ENCODE peak calls at places on chromosomes 4 and X, in six cellular contexts. F, M, N, R, I and T are unnamed samples.

GRCh38 chrX:133792198-133792953 is 193.0 kb downstream of the GPC3 start:
- DNase-seq in R (peak; percentile 36), M (peak; percentile 49), F (peak; percentile 65), I (peak; percentile 15), N (peak; percentile 70), T (peak; percentile 14)

GRCh38 chr4:7430965-7431695 is 3.6 kb downstream of the PSAPL1 start:
- DNase-seq in N (no peak), I (no peak), F (no peak), R (no peak), M (no peak), T (no peak)

GRCh38 chr4:59637596-59637995 is 1562.5 kb upstream of the ADGRL3 start:
- DNase-seq in N (no peak), M (no peak), F (no peak), I (no peak), R (no peak), T (no peak)

GRCh38 chrX:40086569-40087335 is 11.0 kb downstream of the BCOR start:
- DNase-seq in I (no peak), F (no peak), M (no peak), R (no peak), N (no peak), T (no peak)

GRCh38 chr4:83473966-83474365 is 10.9 kb downstream of the ABRAXAS1 start:
- DNase-seq in N (no peak), M (no peak), I (no peak), R (no peak), F (no peak), T (no peak)

GRCh38 chr4:70759627-70760026 is 37.9 kb downstream of the RUFY3 start:
- DNase-seq in F (no peak), M (no peak), R (no peak), N (no peak), I (no peak), T (no peak)

GRCh38 chr4:172480471-172480870 is 667.3 kb downstream of the GALNTL6 start:
- DNase-seq in N (no peak), M (no peak), R (no peak), I (no peak), F (no peak), T (no peak)

GRCh38 chrX:9682456-9682855 is 83.2 kb downstream of the GPR143 start:
- DNase-seq in F (no peak), N (no peak), I (no peak), R (no peak), M (no peak), T (no peak)

GRCh38 chr4:105520819-105521790 is 31.3 kb upstream of the ARHGEF38 start:
- DNase-seq in M (peak; percentile 35), N (peak; percentile 17), R (no peak), I (peak; percentile 15), F (peak; percentile 69), T (peak; percentile 22)

GRCh38 chr4:88807499-88807898 is 109.9 kb upstream of the NAP1L5 start:
- DNase-seq in I (no peak), F (no peak), N (no peak), R (no peak), M (no peak), T (no peak)

GRCh38 chr4:16659120-16659519 is 239.3 kb downstream of the LDB2 start:
- DNase-seq in M (no peak), N (no peak), R (no peak), F (peak; percentile 13), I (no peak), T (no peak)

GRCh38 chr4:26779224-26779623 is 81.4 kb upstream of the STIM2 start:
- DNase-seq in M (no peak), I (no peak), N (no peak), R (no peak), F (no peak), T (no peak)

GRCh38 chr4:10524196-10524833 is 67.1 kb upstream of the ZNF518B start:
- DNase-seq in N (no peak), R (no peak), I (no peak), M (no peak), F (no peak), T (no peak)

GRCh38 chr4:2172161-2172560 is 69.8 kb downstream of the HAUS3 start:
- DNase-seq in F (no peak), I (no peak), N (no peak), R (no peak), M (no peak), T (no peak)

GRCh38 chr4:82899339-82899738 is 1.2 kb upstream of the THAP9 start:
- DNase-seq in N (no peak), F (no peak), R (no peak), I (no peak), M (no peak), T (no peak)

GRCh38 chr4:88697588-88698329 is at the start of gene NAP1L5:
- DNase-seq in N (peak; percentile 43), I (peak; percentile 7), M (no peak), F (peak; percentile 76), R (no peak), T (peak; percentile 32)

GRCh38 chr4:168628251-168628650 is 131.4 kb downstream of the PALLD start:
- DNase-seq in N (no peak), R (no peak), I (no peak), F (no peak), M (no peak), T (no peak)

GRCh38 chrX:7159132-7159861 is 11.3 kb upstream of the PUDP start:
- DNase-seq in F (no peak), N (no peak), M (no peak), I (no peak), R (no peak), T (no peak)

GRCh38 chr4:90542216-90542615 is 415.0 kb downstream of the CCSER1 start:
- DNase-seq in M (no peak), F (no peak), I (no peak), N (no peak), R (no peak), T (no peak)

GRCh38 chr4:81757706-81758105 is 286.0 kb upstream of the RASGEF1B start:
- DNase-seq in N (no peak), M (no peak), F (no peak), I (no peak), R (no peak), T (no peak)

GRCh38 chr4:33831667-33832066 is 2412.6 kb downstream of the ARAP2 start:
- DNase-seq in M (no peak), R (no peak), I (no peak), N (no peak), F (no peak), T (no peak)

GRCh38 chr4:905485-906214 is 26.5 kb downstream of the GAK start:
- DNase-seq in N (no peak), I (no peak), F (no peak), M (no peak), R (no peak), T (no peak)

GRCh38 chrX:19190902-19191301 is 68.6 kb upstream of the ADGRG2 start:
- DNase-seq in F (no peak), M (no peak), I (no peak), N (no peak), R (no peak), T (no peak)

GRCh38 chr4:98642991-98643426 is 15.4 kb downstream of the TSPAN5 start:
- DNase-seq in M (peak; percentile 66), R (no peak), F (no peak), N (no peak), I (no peak), T (no peak)
- TF ChIP-seq TAF1 in M (no peak), R (no peak), F (no peak), N (no peak), I (no peak), T (no peak)

GRCh38 chr4:121960801-121961200 is 8.9 kb upstream of the TRPC3 start:
- DNase-seq in N (no peak), M (peak; percentile 30), F (no peak), R (no peak), I (no peak), T (no peak)
- TF ChIP-seq TAF1 in N (no peak), M (no peak), F (no peak), R (no peak), I (no peak), T (no peak)

DNA sequence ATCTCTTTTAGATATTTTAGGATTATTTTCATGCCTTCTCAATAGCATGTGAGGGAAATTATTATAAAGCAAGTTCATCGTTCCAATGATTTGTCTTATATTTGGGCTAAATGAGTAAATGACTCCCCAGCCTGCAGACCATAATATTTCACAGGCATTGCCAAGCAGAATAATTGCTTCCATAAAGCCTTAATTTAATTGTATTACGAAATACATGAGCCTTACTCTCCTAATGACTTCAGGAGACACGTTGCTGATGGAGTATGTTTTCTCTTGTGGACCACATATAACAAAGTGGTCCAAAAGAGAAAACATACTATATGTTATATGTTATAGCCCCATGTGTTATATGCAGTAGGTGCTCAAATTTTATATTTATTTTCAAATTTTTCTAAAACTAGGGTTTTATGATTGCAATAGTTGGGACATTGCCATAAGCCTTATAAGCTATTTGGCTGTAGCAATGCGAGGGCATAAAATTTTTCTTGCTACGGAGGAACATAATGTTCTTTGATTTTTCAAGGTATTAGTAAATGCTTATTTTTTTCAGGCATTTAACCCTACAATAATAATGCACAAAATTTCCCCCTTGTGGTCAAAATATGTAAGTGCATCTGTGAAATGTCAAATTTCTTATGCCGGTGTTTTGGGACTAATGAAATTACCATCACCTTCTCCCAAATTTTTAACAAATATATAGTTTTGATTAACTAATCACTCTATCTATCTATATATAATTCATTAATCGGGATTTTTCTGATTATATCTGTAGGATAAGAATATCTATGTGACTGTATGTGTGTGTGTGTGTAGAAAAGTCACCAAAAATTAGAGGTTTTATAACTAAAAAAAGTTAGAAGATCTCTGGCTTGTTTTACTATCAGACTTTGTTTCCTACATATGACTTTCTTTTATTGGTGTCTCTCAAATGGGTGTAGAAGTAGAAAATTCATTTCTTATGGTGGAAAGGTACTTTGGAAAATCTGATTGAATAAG is 26.4 kb upstream of the TMPRSS11D start:
- DNase-seq in I (no peak), R (no peak), N (peak; percentile 14), F (no peak), M (peak; percentile 4), T (no peak)
- TF ChIP-seq TAF1 in I (no peak), R (no peak), N (no peak), F (no peak), M (no peak), T (no peak)

GRCh38 chr4:74262522-74262921 is 45.7 kb upstream of the EPGN start:
- DNase-seq in F (peak; percentile 6), M (no peak), N (no peak), R (no peak), I (no peak), T (no peak)

DNA sequence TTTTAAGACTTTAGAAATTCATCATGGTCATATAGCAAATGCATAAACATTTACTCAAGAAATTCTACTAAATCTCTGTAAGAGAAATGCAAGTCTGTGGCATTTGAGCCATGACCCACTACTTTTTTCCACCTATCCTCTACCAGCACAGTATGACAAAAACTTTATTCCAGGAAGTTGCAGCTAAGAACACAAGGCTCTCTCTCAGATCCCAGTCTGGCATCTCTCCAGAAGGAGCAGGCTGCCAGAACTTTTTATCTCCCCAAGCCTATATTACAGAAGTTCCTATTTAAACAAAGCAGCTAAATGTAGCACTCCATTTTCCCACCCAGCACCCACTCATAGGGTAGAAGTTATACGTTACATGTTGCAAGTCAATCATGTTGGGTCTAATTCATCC is 49.3 kb upstream of the EPGN start:
- DNase-seq in N (no peak), I (no peak), M (no peak), F (no peak), R (no peak), T (no peak)
- TF ChIP-seq TAF1 in N (no peak), I (no peak), M (no peak), F (no peak), R (no peak), T (no peak)